ENCODE peak calls at places on chromosomes 4 and X, in five cellular contexts. S is SK-N-SH, N is lower lobe of right lung, H is retina, T is kidney glomerular epithelial cell. F is an unnamed sample.

GRCh38 chr4:169791527-169792156 is 33.9 kb upstream of the HPF1 start:
- DNase-seq in S (peak), N (no peak), H (peak), T (peak), F (no peak)

GRCh38 chr4:87567191-87567590 is 38.0 kb upstream of the SPARCL1 start:
- DNase-seq in S (no peak), N (no peak), H (no peak), T (no peak), F (no peak)

GRCh38 chr4:163810757-163811156 is 316.3 kb downstream of the TMA16 start:
- DNase-seq in S (no peak), N (no peak), H (no peak), T (no peak), F (no peak)

GRCh38 chr4:140343303-140343702 is 30.1 kb upstream of the SCOC start:
- DNase-seq in S (no peak), N (peak), H (no peak), T (peak), F (no peak)

GRCh38 chrX:16869393-16870094 is 618 bp downstream of the RBBP7 start:
- DNase-seq in S (peak), N (peak), H (peak), T (no peak), F (no peak)

GRCh38 chr4:158112612-158113011 is 60.2 kb downstream of the GASK1B start:
- DNase-seq in S (no peak), N (no peak), H (no peak), T (no peak), F (no peak)

GRCh38 chrX:136839196-136839595 is 41.3 kb downstream of the RBMX start:
- DNase-seq in S (no peak), N (no peak), H (no peak), T (no peak), F (no peak)

GRCh38 chrX:14029425-14030247 is at the start of gene GEMIN8:
- DNase-seq in S (peak), N (peak), H (peak), T (peak), F (peak)

F was measured in chondrocyte.